ENCODE peak calls at places on chromosomes 2 and 18, in five cellular contexts. H is PC-3, U is fibroblast of the aortic adventitia, E is brain microvascular endothelial cell, N is adrenal gland. X is an unnamed sample.

GRCh38 chr2:119290859-119291587 is 67.4 kb downstream of the STEAP3 start:
- DNase-seq in U (peak), E (peak), H (peak), N (peak), X (peak)

GRCh38 chr2:219836647-219837177 is 209.3 kb downstream of the SLC4A3 start:
- DNase-seq in H (peak), E (peak), U (peak), N (no peak), X (no peak)

GRCh38 chr2:232341061-232341738 is 37.4 kb upstream of the ALPP start:
- DNase-seq in U (no peak), E (no peak), N (no peak), H (peak), X (no peak)

GRCh38 chr2:118151831-118152230 is 63.6 kb downstream of the INSIG2 start:
- DNase-seq in U (no peak), E (no peak), H (no peak), N (no peak), X (no peak)

GRCh38 chr18:49044898-49045297 is 94.1 kb upstream of the SMAD7 start:
- DNase-seq in H (no peak), E (no peak), N (no peak), U (no peak), X (no peak)

GRCh38 chr2:219109468-219109867 is 48.7 kb upstream of the IHH start:
- DNase-seq in U (no peak), E (no peak), N (no peak), H (no peak), X (no peak)

GRCh38 chr2:194223173-194223670 is 1433.8 kb upstream of the SLC39A10 start:
- DNase-seq in H (no peak), U (no peak), N (no peak), E (no peak), X (no peak)

GRCh38 chr2:127681288-127681771 is 6.0 kb upstream of the LIMS2 start:
- DNase-seq in H (no peak), U (peak), N (no peak), E (no peak), X (no peak)

GRCh38 chr18:55753643-55754255 is 165.8 kb upstream of the TCF4 start:
- DNase-seq in U (peak), E (no peak), N (no peak), H (peak), X (no peak)

GRCh38 chr18:57832730-57833129 is 29.6 kb upstream of the ATP8B1 start:
- DNase-seq in N (no peak), H (no peak), U (no peak), E (no peak), X (no peak)

GRCh38 chr18:3970929-3971328 is 484.2 kb downstream of the DLGAP1 start:
- DNase-seq in H (no peak), U (no peak), N (peak), E (no peak), X (no peak)

GRCh38 chr18:3973191-3973590 is 481.9 kb downstream of the DLGAP1 start:
- DNase-seq in U (peak), E (no peak), N (no peak), H (no peak), X (no peak)

GRCh38 chr18:3966985-3967856 is 487.9 kb downstream of the DLGAP1 start:
- DNase-seq in E (peak), U (peak), H (peak), N (peak), X (peak)

GRCh38 chr18:3972291-3972985 is 482.7 kb downstream of the DLGAP1 start:
- DNase-seq in U (no peak), H (no peak), N (no peak), E (no peak), X (no peak)
- TF ChIP-seq CTCF in U (no peak), H (no peak), N (no peak), E (no peak), X (no peak)

GRCh38 chr2:54962935-54963334 is 87.3 kb downstream of the RTN4 start:
- DNase-seq in N (no peak), E (no peak), U (no peak), H (no peak), X (no peak)
- H3K4me3 ChIP-seq in N (no peak), E (no peak), U (no peak), H (no peak), X (no peak)

DNA sequence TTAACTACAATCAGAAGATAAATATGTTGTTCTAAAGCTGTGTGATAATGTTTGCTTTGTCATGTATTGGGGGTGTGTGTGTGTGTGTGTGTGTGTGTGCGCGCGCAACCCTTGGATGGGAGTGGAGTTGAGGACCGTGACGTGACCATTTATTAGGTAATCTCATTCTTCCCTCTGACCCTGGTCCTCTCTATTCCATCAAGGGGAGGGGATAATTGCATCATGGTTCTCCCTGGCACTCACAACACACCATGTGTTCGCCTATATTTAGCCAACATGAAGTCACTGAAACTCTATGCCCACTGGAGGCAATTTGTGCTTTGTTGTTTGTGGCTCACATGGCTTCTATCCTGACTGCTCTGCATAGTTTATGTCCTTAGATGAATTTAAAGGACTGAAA is 79.7 kb upstream of the LRPPRC start:
- DNase-seq in E (no peak), H (no peak), N (no peak), U (peak), X (peak)
- TF ChIP-seq CTCF in E (no peak), H (no peak), N (no peak), U (no peak), X (no peak)

GRCh38 chr2:64085936-64086335 is 58.3 kb downstream of the PELI1 start:
- DNase-seq in U (peak), E (no peak), H (no peak), N (no peak), X (no peak)

GRCh38 chr2:64086347-64087082 is 57.7 kb downstream of the PELI1 start:
- DNase-seq in H (no peak), E (no peak), U (no peak), N (no peak), X (no peak)

GRCh38 chr2:64093341-64093740 is 50.9 kb downstream of the PELI1 start:
- DNase-seq in U (no peak), E (no peak), H (no peak), N (no peak), X (no peak)

GRCh38 chr2:64092502-64092901 is 51.7 kb downstream of the PELI1 start:
- DNase-seq in N (no peak), U (no peak), E (no peak), H (no peak), X (no peak)

GRCh38 chr2:64090264-64090663 is 54.0 kb downstream of the PELI1 start:
- DNase-seq in E (no peak), H (no peak), U (no peak), N (no peak), X (no peak)
- H3K4me3 ChIP-seq in E (no peak), H (no peak), U (no peak), N (no peak), X (no peak)

GRCh38 chr18:72652990-72653593 is 109.0 kb upstream of the CBLN2 start:
- DNase-seq in H (peak), U (no peak), N (no peak), E (peak), X (no peak)
- TF ChIP-seq CTCF in H (peak), U (no peak), N (peak), E (peak), X (no peak)

GRCh38 chr2:226797289-226797988 is 2.2 kb downstream of the IRS1 start:
- DNase-seq in H (peak), E (no peak), N (peak), U (no peak), X (no peak)
- H3K4me3 ChIP-seq in H (peak), E (peak), N (no peak), U (peak), X (peak)

GRCh38 chr2:146147448-146148012 is 1627.6 kb upstream of the ZEB2 start:
- DNase-seq in N (no peak), U (peak), E (no peak), H (peak), X (no peak)
- TF ChIP-seq CTCF in N (no peak), U (peak), E (no peak), H (peak), X (no peak)

DNA sequence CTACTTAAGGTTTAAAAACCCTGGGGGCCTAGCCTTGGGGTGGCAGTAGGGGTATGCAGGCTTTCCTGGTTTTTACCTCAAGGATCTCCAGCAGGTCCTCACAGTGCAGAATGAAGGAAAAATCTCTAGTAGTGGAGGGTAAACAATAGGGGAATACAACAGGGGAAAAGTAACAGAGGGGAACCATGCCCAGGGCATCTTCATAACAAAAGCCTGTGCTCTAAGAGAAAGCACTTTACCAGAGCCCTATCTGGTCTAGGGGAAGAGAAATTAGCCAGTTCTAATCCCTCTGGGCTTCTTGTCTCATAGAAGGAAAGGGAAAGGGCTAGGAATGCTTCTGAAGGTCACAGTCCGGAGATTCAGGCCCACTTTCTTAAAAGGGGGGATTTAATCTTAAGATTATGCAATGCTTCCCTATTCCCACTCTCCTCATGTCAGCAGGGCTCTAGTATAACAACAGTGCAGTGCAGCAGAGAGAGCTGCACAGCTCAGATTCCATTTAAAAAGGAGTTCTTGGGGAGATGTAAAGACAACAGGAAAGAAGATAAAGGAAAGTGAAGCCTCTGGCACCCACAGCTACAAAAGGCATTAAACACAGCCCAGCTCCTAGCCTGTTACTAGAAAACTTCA is 149.0 kb upstream of the CYP1B1 start:
- DNase-seq in H (no peak), E (no peak), U (no peak), N (no peak), X (no peak)
- H3K4me3 ChIP-seq in H (no peak), E (no peak), U (no peak), N (no peak), X (no peak)

X was measured in AG04449.